ENCODE peak calls at places on chromosomes 12 and 14, in four cellular contexts. One of them, this sample, is unnamed.

GRCh38 chr12:460301-461230 is 827 bp downstream of the B4GALNT3 start:
- DNase-seq in transverse colon: peak; percentile 39
- DNase-seq in pancreas: peak; percentile 24
- DNase-seq in Calu3: no peak
- DNase-seq in this sample: no peak

GRCh38 chr14:51554339-51554920 is 97.3 kb upstream of the FRMD6 start:
- DNase-seq in transverse colon: no peak
- DNase-seq in pancreas: no peak
- DNase-seq in Calu3: no peak
- DNase-seq in this sample: peak; percentile 98

GRCh38 chr14:65588426-65589140 is 176.1 kb downstream of the FUT8 start:
- DNase-seq in transverse colon: no peak
- DNase-seq in pancreas: no peak
- DNase-seq in Calu3: no peak
- DNase-seq in this sample: peak; percentile 44

GRCh38 chr12:57309420-57309819 is 58.4 kb upstream of the STAC3 start:
- DNase-seq in transverse colon: no peak
- DNase-seq in pancreas: no peak
- DNase-seq in Calu3: no peak
- DNase-seq in this sample: peak; percentile 65

GRCh38 chr14:60353410-60353809 is 104.4 kb downstream of the PPM1A start:
- DNase-seq in transverse colon: no peak
- DNase-seq in pancreas: no peak
- DNase-seq in Calu3: no peak
- DNase-seq in this sample: no peak

GRCh38 chr12:62008703-62009102 is 251.5 kb upstream of the USP15 start:
- DNase-seq in transverse colon: no peak
- DNase-seq in pancreas: no peak
- DNase-seq in Calu3: no peak
- DNase-seq in this sample: no peak

GRCh38 chr12:65614259-65614658 is 210.0 kb upstream of the HMGA2 start:
- DNase-seq in transverse colon: no peak
- DNase-seq in pancreas: no peak
- DNase-seq in Calu3: no peak
- DNase-seq in this sample: no peak

GRCh38 chr12:1318327-1319031 is 275.9 kb downstream of the FBXL14 start:
- DNase-seq in transverse colon: no peak
- DNase-seq in pancreas: peak; percentile 42
- DNase-seq in Calu3: peak; percentile 41
- DNase-seq in this sample: peak; percentile 31

GRCh38 chr12:2682301-2683282 is 112.2 kb upstream of the FKBP4 start:
- DNase-seq in transverse colon: peak; percentile 31
- DNase-seq in pancreas: no peak
- DNase-seq in Calu3: peak; percentile 50
- DNase-seq in this sample: peak; percentile 53

GRCh38 chr14:75960219-75960618 is 21.6 kb downstream of the TGFB3 start:
- DNase-seq in transverse colon: no peak
- DNase-seq in pancreas: no peak
- DNase-seq in Calu3: no peak
- DNase-seq in this sample: no peak

GRCh38 chr14:103704708-103705107 is 10.5 kb downstream of the XRCC3 start:
- DNase-seq in transverse colon: no peak
- DNase-seq in pancreas: no peak
- DNase-seq in Calu3: no peak
- DNase-seq in this sample: no peak

GRCh38 chr14:23399591-23399990 is 8.5 kb downstream of the MYH6 start:
- DNase-seq in transverse colon: no peak
- DNase-seq in pancreas: no peak
- DNase-seq in Calu3: no peak
- DNase-seq in this sample: no peak

GRCh38 chr14:101480022-101480746 is 81.1 kb upstream of the DIO3 start:
- DNase-seq in transverse colon: no peak
- DNase-seq in pancreas: no peak
- DNase-seq in Calu3: no peak
- DNase-seq in this sample: no peak

GRCh38 chr12:4443616-4444015 is 2.0 kb downstream of the FGF6 start:
- DNase-seq in transverse colon: no peak
- DNase-seq in pancreas: no peak
- DNase-seq in Calu3: no peak
- DNase-seq in this sample: no peak

GRCh38 chr12:120689397-120690082 is 2.6 kb downstream of the MLEC start:
- DNase-seq in transverse colon: no peak
- DNase-seq in pancreas: no peak
- DNase-seq in Calu3: no peak
- DNase-seq in this sample: no peak

GRCh38 chr12:122872815-122873361 is 23.0 kb downstream of the VPS37B start:
- DNase-seq in transverse colon: no peak
- DNase-seq in pancreas: no peak
- DNase-seq in Calu3: no peak
- DNase-seq in this sample: no peak

GRCh38 chr14:67695394-67695949 is at the start of gene RDH11:
- DNase-seq in transverse colon: peak; percentile 90
- DNase-seq in pancreas: peak; percentile 79
- DNase-seq in Calu3: peak; percentile 87
- DNase-seq in this sample: peak; percentile 92
- TF ChIP-seq CTCF in transverse colon: no peak
- TF ChIP-seq CTCF in pancreas: no peak
- TF ChIP-seq CTCF in Calu3: no peak
- TF ChIP-seq CTCF in this sample: no peak

DNA sequence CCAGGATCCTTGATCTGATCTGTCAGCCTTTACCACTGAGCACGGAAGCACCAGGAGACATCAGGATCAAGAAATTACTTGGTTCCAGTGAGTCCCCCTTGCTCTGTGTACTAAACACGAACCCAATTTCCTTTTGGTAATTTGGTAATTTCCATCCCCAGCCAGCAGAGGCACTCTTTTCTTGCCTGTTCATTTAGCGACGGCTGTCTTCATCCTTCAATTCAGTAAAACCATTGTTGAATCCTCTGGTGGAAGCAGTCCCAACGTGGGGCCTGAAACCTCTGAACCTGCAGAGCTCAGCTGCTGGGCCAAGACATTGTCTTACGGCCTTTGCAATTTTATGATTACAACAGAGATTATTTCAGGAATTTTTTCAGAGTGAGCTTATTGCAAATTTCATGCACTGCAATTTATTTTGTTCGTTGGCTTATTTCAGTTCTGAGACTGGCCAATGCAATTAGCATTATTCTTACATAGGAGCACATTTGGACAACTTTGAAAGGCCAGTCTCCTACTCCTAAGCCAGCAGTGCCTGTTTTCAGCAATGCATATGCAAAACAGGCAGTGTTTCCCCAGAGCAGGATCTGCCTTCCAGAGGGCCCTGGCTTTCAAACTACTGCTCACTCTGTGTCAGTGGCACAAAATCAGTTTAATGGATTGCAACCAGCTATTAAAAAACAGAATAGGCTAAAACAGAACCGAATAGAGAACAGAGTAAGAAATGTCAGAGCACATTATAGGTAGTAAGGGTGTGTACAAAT is 372.9 kb upstream of the TMEM132C start:
- DNase-seq in transverse colon: no peak
- DNase-seq in pancreas: no peak
- DNase-seq in Calu3: no peak
- DNase-seq in this sample: no peak
- TF ChIP-seq CTCF in transverse colon: peak; percentile 17
- TF ChIP-seq CTCF in pancreas: peak; percentile 9
- TF ChIP-seq CTCF in Calu3: no peak
- TF ChIP-seq CTCF in this sample: no peak

GRCh38 chr14:32043624-32044023 is 33.5 kb upstream of the ARHGAP5 start:
- DNase-seq in transverse colon: no peak
- DNase-seq in pancreas: no peak
- DNase-seq in Calu3: no peak
- DNase-seq in this sample: no peak
- TF ChIP-seq CTCF in transverse colon: no peak
- TF ChIP-seq CTCF in pancreas: no peak
- TF ChIP-seq CTCF in Calu3: no peak
- TF ChIP-seq CTCF in this sample: no peak

GRCh38 chr14:28678887-28679286 is 87.7 kb upstream of the FOXG1 start:
- DNase-seq in transverse colon: no peak
- DNase-seq in pancreas: no peak
- DNase-seq in Calu3: no peak
- DNase-seq in this sample: no peak

GRCh38 chr14:28676481-28676880 is 90.1 kb upstream of the FOXG1 start:
- DNase-seq in transverse colon: no peak
- DNase-seq in pancreas: no peak
- DNase-seq in Calu3: peak; percentile 50
- DNase-seq in this sample: peak; percentile 71

GRCh38 chr14:28677381-28677780 is 89.2 kb upstream of the FOXG1 start:
- DNase-seq in transverse colon: no peak
- DNase-seq in pancreas: no peak
- DNase-seq in Calu3: no peak
- DNase-seq in this sample: no peak

DNA sequence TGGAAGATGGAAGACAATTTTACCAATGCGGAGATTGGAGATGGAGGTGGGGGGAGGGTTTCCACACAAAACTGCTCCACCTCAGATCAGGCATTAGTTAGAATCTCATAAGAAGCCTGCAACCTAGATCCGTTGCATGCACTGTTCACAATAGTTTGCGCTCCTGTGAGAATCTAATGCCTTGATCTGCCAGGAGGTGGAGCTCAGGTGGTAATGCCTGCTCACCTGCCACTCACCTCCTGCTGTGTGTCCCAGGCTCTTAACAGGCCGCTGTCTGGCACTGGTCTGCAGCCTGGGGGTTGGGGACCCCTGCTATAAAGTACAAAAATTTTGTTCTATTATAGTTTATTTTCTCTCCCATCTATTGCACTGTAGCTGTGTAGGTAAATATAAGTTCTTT is 84.9 kb upstream of the FOXG1 start:
- DNase-seq in transverse colon: no peak
- DNase-seq in pancreas: no peak
- DNase-seq in Calu3: no peak
- DNase-seq in this sample: no peak
- TF ChIP-seq CTCF in transverse colon: no peak
- TF ChIP-seq CTCF in pancreas: no peak
- TF ChIP-seq CTCF in Calu3: no peak
- TF ChIP-seq CTCF in this sample: no peak

DNA sequence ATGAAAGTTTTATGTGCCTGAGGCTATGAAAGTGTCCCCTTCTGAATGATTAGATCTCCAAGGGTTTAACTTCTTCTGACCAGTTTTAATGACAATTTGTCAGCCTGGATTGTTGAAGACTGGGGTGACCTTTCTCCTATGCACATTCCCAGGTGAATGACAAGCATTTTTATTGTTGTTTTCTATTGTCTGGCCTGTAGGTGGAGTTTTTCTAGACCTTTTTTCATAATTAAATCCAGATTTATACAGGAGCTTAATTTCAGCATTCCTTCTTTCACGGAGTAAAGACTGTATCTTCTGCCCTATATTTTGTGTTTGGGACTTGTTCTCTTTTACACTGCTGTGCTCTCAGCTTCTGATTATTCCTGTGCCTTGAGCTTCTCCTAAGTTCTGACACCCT is 125.0 kb upstream of the FAR2 start:
- DNase-seq in transverse colon: no peak
- DNase-seq in pancreas: no peak
- DNase-seq in Calu3: no peak
- DNase-seq in this sample: peak; percentile 14
- TF ChIP-seq CTCF in transverse colon: no peak
- TF ChIP-seq CTCF in pancreas: no peak
- TF ChIP-seq CTCF in Calu3: no peak
- TF ChIP-seq CTCF in this sample: peak; percentile 5

GRCh38 chr14:77609902-77610301 is 6.5 kb downstream of the SPTLC2 start:
- DNase-seq in transverse colon: no peak
- DNase-seq in pancreas: no peak
- DNase-seq in Calu3: no peak
- DNase-seq in this sample: no peak
- TF ChIP-seq CTCF in transverse colon: no peak
- TF ChIP-seq CTCF in pancreas: no peak
- TF ChIP-seq CTCF in Calu3: no peak
- TF ChIP-seq CTCF in this sample: no peak

GRCh38 chr12:119179335-119180021 is 747 bp downstream of the HSPB8 start:
- DNase-seq in transverse colon: no peak
- DNase-seq in pancreas: peak; percentile 47
- DNase-seq in Calu3: peak; percentile 52
- DNase-seq in this sample: peak; percentile 55
- TF ChIP-seq CTCF in transverse colon: no peak
- TF ChIP-seq CTCF in pancreas: no peak
- TF ChIP-seq CTCF in Calu3: no peak
- TF ChIP-seq CTCF in this sample: no peak

DNA sequence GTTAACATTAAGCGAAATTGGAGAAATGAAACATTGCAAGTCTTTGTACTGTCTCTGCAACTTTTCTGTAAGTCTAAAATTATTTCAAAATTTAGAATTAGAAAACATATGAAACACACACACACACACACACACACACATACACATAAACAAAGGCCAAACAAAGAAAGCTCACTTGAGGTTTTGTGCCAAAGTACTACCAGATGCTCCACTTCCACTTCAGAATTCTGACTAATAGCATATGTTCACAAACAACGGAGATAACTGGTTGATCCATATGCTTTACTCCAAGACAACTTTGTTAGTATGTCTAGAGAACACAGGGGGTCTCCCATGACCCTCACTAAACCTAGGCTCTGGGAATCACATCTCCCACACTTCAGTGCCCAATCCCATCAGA is 133.8 kb upstream of the CLEC14A start:
- DNase-seq in transverse colon: no peak
- DNase-seq in pancreas: no peak
- DNase-seq in Calu3: no peak
- DNase-seq in this sample: peak; percentile 45
- TF ChIP-seq CTCF in transverse colon: no peak
- TF ChIP-seq CTCF in pancreas: no peak
- TF ChIP-seq CTCF in Calu3: no peak
- TF ChIP-seq CTCF in this sample: no peak

This sample was measured in cardiac fibroblast.